ENCODE peak calls at places on chromosome 16, in four cellular contexts. A, M, S and E are unnamed samples.

GRCh38 chr16:88458773-88459235 is 5.7 kb downstream of the ZFPM1 start:
- DNase-seq in A (no peak), M (no peak), S (no peak), E (no peak)

GRCh38 chr16:64809876-64810629 is 311.8 kb downstream of the CDH11 start:
- DNase-seq in A (no peak), M (no peak), S (no peak), E (no peak)

GRCh38 chr16:85402910-85403692 is 210.0 kb upstream of the GSE1 start:
- DNase-seq in A (no peak), M (no peak), S (no peak), E (no peak)

GRCh38 chr16:50501251-50501650 is 46.9 kb upstream of the NKD1 start:
- DNase-seq in A (no peak), M (no peak), S (no peak), E (no peak)

GRCh38 chr16:9002042-9002441 is 38.3 kb upstream of the USP7 start:
- DNase-seq in A (no peak), M (no peak), S (no peak), E (no peak)

GRCh38 chr16:972316-973002 is 1.7 kb upstream of the LMF1 start:
- DNase-seq in A (no peak), M (no peak), S (no peak), E (no peak)

GRCh38 chr16:75491876-75492275 is 3.4 kb downstream of the CHST6 start:
- DNase-seq in A (no peak), M (no peak), S (no peak), E (no peak)

GRCh38 chr16:50731130-50731988 is 10.5 kb upstream of the CYLD start:
- DNase-seq in A (no peak), M (no peak), S (no peak), E (no peak)

GRCh38 chr16:69397821-69398521 is 12.2 kb upstream of the TERF2 start:
- DNase-seq in A (no peak), M (no peak), S (peak), E (no peak)

GRCh38 chr16:87839542-87840461 is 29.5 kb downstream of the SLC7A5 start:
- DNase-seq in A (no peak), M (no peak), S (no peak), E (no peak)

GRCh38 chr16:54651440-54651839 is 279.2 kb upstream of the IRX5 start:
- DNase-seq in A (no peak), M (no peak), S (no peak), E (no peak)

GRCh38 chr16:20952144-20952797 is 51.7 kb downstream of the LYRM1 start:
- DNase-seq in A (no peak), M (no peak), S (no peak), E (no peak)

GRCh38 chr16:67163164-67163902 is 1.2 kb upstream of the HSF4 start:
- DNase-seq in A (no peak), M (no peak), S (no peak), E (no peak)

GRCh38 chr16:55040366-55041086 is 109.9 kb downstream of the IRX5 start:
- DNase-seq in A (no peak), M (no peak), S (no peak), E (no peak)

GRCh38 chr16:22948603-22949368 is 134.8 kb downstream of the HS3ST2 start:
- DNase-seq in A (peak), M (peak), S (no peak), E (peak)

GRCh38 chr16:85819245-85819644 is 19.8 kb downstream of the COX4I1 start:
- DNase-seq in A (peak), M (no peak), S (peak), E (peak)

GRCh38 chr16:11114366-11115164 is 141.4 kb downstream of the SOCS1 start:
- DNase-seq in A (no peak), M (no peak), S (no peak), E (no peak)

GRCh38 chr16:67375161-67375560 is 18.1 kb downstream of the TPPP3 start:
- DNase-seq in A (no peak), M (no peak), S (peak), E (no peak)

GRCh38 chr16:88754912-88755744 is 29.9 kb downstream of the PIEZO1 start:
- DNase-seq in A (no peak), M (no peak), S (no peak), E (no peak)

GRCh38 chr16:11668590-11669379 is 530 bp downstream of the SNN start:
- DNase-seq in A (no peak), M (no peak), S (no peak), E (no peak)

GRCh38 chr16:89921699-89922476 is 1.3 kb upstream of the TUBB3 start:
- DNase-seq in A (no peak), M (peak), S (peak), E (peak)

GRCh38 chr16:11126389-11127072 is 129.5 kb downstream of the SOCS1 start:
- DNase-seq in A (no peak), M (no peak), S (no peak), E (no peak)

GRCh38 chr16:23865853-23866252 is 30.1 kb downstream of the PRKCB start:
- DNase-seq in A (no peak), M (no peak), S (no peak), E (no peak)

GRCh38 chr16:88807626-88808453 is 3.9 kb downstream of the APRT start:
- DNase-seq in A (no peak), M (no peak), S (no peak), E (no peak)

GRCh38 chr16:49158029-49158642 is 123.5 kb downstream of the CBLN1 start:
- DNase-seq in A (no peak), M (peak), S (no peak), E (peak)

GRCh38 chr16:75252946-75253911 is 1.8 kb upstream of the BCAR1 start:
- DNase-seq in A (no peak), M (peak), S (no peak), E (no peak)

GRCh38 chr16:89280546-89281188 is 63.2 kb downstream of the ZNF778 start:
- DNase-seq in A (no peak), M (no peak), S (no peak), E (no peak)

GRCh38 chr16:50244504-50245416 is 21.6 kb upstream of the ADCY7 start:
- DNase-seq in A (no peak), M (no peak), S (no peak), E (no peak)

GRCh38 chr16:66480265-66481080 is 53.4 kb downstream of the BEAN1 start:
- DNase-seq in A (no peak), M (no peak), S (no peak), E (no peak)

GRCh38 chr16:70476272-70477020 is 22.1 kb downstream of the FCSK start:
- DNase-seq in A (no peak), M (peak), S (peak), E (peak)

GRCh38 chr16:69073181-69073669 is 32.2 kb upstream of the HAS3 start:
- DNase-seq in A (peak), M (peak), S (no peak), E (peak)

GRCh38 chr16:71473891-71474290 is 11.8 kb upstream of the ZNF23 start:
- DNase-seq in A (no peak), M (no peak), S (no peak), E (no peak)

GRCh38 chr16:9134739-9135138 is 43.3 kb downstream of the HAPSTR1 start:
- DNase-seq in A (no peak), M (no peak), S (peak), E (no peak)

GRCh38 chr16:57533618-57534336 is 2.6 kb downstream of the CCDC102A start:
- DNase-seq in A (no peak), M (no peak), S (no peak), E (no peak)

GRCh38 chr16:2884041-2884451 is 1.0 kb downstream of the FLYWCH2 start:
- DNase-seq in A (no peak), M (no peak), S (no peak), E (no peak)
- H3K4me3 ChIP-seq in A (peak), M (peak), S (peak), E (peak)

DNA sequence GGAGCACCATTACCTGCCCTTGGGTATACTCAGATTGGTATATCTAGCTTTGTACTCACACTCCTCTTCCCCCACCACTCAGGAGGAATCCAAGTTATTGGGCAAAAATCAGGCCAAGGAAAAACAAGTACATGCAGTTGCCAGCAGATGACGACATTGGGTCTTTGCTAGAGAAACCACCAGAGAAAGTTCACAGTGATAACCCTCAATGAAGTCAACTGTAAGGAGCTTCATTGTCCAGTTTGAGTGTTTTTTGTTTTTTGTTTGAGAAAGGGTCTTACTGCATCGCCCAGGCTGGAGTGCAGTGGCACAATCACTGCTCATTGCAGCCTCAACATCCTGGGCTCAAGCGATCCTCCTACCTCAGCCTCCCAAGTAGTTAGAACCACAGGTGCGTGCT is 34.6 kb upstream of the TOX3 start:
- DNase-seq in A (no peak), M (no peak), S (no peak), E (no peak)
- TF ChIP-seq CTCF in A (peak), M (no peak), S (no peak), E (no peak)

GRCh38 chr16:2289282-2289681 is 21.4 kb upstream of the RNPS1 start:
- DNase-seq in A (no peak), M (no peak), S (no peak), E (no peak)
- H3K4me3 ChIP-seq in A (no peak), M (no peak), S (no peak), E (no peak)

DNA sequence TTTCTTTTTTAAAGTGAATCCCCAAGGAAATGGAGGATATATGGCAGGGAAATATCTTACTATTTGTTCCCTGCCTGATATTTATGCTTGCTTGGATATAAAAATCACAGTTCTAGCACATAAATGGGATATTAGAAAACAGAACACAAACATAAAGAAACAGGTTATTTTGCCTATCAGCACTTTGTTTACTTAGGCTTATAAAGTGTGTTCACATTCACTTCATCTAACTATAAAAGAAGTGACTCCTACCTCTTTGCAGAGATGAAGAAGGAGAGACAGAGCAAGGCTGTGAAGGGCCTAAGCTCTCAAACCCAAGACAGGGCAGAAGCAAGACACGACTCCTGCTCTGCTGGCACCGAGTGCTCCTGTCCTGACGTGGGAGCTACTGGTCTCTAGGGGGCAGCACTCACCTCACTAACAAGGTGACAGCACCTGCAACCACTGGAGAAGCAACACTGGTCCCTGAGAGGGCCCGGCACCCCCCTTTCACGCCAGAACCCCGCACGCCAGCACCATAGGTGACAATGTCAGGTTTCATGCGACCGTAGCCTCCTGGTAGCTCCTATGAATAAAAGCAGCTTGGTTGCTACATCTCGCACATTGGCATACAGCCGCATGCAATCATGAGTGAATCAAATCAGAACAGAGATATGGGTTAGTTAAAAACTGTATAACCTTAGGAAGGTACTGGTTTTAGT is 32.0 kb downstream of the MBTPS1 start:
- DNase-seq in A (peak), M (peak), S (peak), E (no peak)
- TF ChIP-seq CTCF in A (peak), M (peak), S (peak), E (peak)

GRCh38 chr16:78277374-78277773 is 177.9 kb downstream of the WWOX start:
- DNase-seq in A (no peak), M (no peak), S (no peak), E (no peak)
- H3K4me3 ChIP-seq in A (no peak), M (no peak), S (no peak), E (no peak)

DNA sequence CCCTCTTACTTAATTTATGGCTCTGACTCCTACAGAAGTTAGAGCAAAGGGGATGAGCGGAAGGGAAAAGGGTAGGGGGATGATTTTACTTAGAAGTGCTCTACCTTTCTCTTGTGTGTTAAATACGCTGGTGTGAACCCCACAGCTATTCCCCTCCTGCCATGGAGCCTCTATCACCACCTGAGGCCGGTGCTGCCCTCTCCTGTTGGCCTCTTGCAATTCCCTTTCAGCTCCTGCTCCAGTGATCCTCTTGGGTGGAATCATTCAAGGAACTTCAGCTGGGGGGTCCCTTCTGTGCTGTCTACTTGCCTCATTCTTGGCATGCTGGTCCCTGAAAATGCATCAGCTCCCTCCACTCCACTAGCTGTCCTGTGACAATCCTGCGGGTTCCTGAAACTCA is 41.8 kb upstream of the CDH8 start:
- DNase-seq in A (no peak), M (no peak), S (no peak), E (no peak)
- TF ChIP-seq CTCF in A (peak), M (peak), S (peak), E (no peak)

DNA sequence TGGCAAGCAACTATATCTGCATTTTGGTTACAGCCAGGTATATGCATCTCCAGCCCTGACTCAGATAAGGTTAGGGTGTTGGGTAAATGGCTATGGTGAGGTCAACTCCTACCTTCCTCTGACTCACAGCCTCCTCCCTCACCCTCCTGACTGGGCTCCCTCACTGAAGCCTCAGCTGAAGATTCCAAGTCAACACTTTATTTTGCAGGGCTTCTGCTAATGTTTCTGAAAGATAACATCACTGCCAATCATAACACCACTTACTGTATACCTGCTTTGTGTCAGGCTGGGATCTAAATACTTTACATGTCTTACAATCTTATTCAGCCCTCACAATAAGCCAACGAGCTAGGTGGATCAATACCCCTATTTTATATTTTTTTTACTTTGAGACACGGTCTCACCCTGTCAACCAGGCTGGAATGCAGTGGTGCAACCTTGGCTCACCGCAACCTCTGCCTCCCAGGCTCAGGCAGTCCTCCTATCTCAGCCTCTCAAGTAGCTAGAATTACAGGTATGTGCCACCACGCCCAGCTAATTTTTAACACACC is 47.8 kb upstream of the GCSH start:
- DNase-seq in A (no peak), M (no peak), S (no peak), E (no peak)
- H3K4me3 ChIP-seq in A (no peak), M (no peak), S (no peak), E (no peak)

GRCh38 chr16:14252860-14253259 is 181.7 kb downstream of the MRTFB start:
- DNase-seq in A (no peak), M (no peak), S (no peak), E (no peak)
- TF ChIP-seq CTCF in A (no peak), M (no peak), S (no peak), E (no peak)